ENCODE peak calls at places on chromosomes 11 and 22, in six cellular contexts. E is sigmoid colon, Q is transverse colon, U is stomach, W is SK-N-SH, L is tibial nerve. R is an unnamed sample. For H3K36me3, the result is how much of the 10 kb centered on the place peaks cover.

GRCh38 chr11:45079943-45080719 is 66.3 kb upstream of the PRDM11 start:
- DNase-seq in W (no peak), L (no peak), U (peak), Q (peak), E (no peak), R (no peak)

GRCh38 chr11:125433454-125434121 is 62.5 kb downstream of the FEZ1 start:
- DNase-seq in U (peak), Q (peak), E (no peak), L (no peak), W (peak), R (peak)

GRCh38 chr11:125262825-125263218 is 98.3 kb downstream of the PKNOX2 start:
- DNase-seq in U (no peak), Q (no peak), L (peak), W (no peak), E (no peak), R (no peak)

GRCh38 chr11:14270690-14271542 is 88.1 kb downstream of the RRAS2 start:
- DNase-seq in W (no peak), Q (no peak), L (no peak), E (no peak), U (no peak), R (no peak)

GRCh38 chr11:132604446-132604845 is 927.9 kb downstream of the OPCML start:
- DNase-seq in E (no peak), Q (no peak), U (no peak), L (no peak), W (no peak), R (no peak)

GRCh38 chr11:123188508-123189165 is 6.4 kb downstream of the CLMP start:
- DNase-seq in E (no peak), L (no peak), W (no peak), Q (no peak), U (no peak), R (no peak)

GRCh38 chr11:79449040-79449439 is 8.2 kb upstream of the TENM4 start:
- DNase-seq in Q (no peak), L (no peak), U (no peak), W (no peak), E (no peak), R (no peak)

GRCh38 chr11:76214186-76214585 is 7.9 kb upstream of the WNT11 start:
- DNase-seq in W (no peak), U (no peak), L (no peak), E (no peak), Q (no peak), R (no peak)

GRCh38 chr11:69674267-69674885 is 777 bp downstream of the LTO1 start:
- DNase-seq in Q (no peak), E (peak), W (no peak), L (no peak), U (peak), R (peak)

GRCh38 chr11:13831707-13832106 is 130.8 kb upstream of the SPON1 start:
- DNase-seq in U (no peak), W (no peak), Q (no peak), E (no peak), L (no peak), R (no peak)

GRCh38 chr22:36569999-36570398 is 41.0 kb upstream of the EIF3D start:
- DNase-seq in E (no peak), W (peak), L (no peak), U (no peak), Q (no peak), R (no peak)

GRCh38 chr22:38271927-38272372 is 860 bp downstream of the TMEM184B start:
- DNase-seq in W (no peak), U (peak), E (no peak), Q (peak), L (no peak), R (peak)

GRCh38 chr11:33128739-33129138 is 32.5 kb downstream of the CSTF3 start:
- DNase-seq in U (no peak), W (no peak), E (no peak), L (no peak), Q (no peak), R (no peak)

GRCh38 chr11:70751142-70751734 is 352.9 kb downstream of the CTTN start:
- DNase-seq in L (no peak), U (no peak), E (no peak), Q (no peak), W (no peak), R (no peak)

GRCh38 chr11:19625438-19625837 is 87.2 kb upstream of the NAV2 start:
- DNase-seq in U (no peak), Q (no peak), W (no peak), L (no peak), E (no peak), R (no peak)

GRCh38 chr22:31271485-31271884 is 20.8 kb downstream of the PIK3IP1 start:
- DNase-seq in Q (no peak), W (no peak), L (no peak), U (no peak), E (no peak), R (no peak)
- TF ChIP-seq EP300 in Q (no peak), W (no peak), L (no peak), U (no peak), E (no peak), R (no peak)

GRCh38 chr11:66100272-66101037 is 30.4 kb downstream of the PACS1 start:
- DNase-seq in Q (peak), E (peak), L (peak), W (peak), U (peak), R (peak)
- H3K4me3 ChIP-seq in Q (peak), E (no peak), L (no peak), W (no peak), U (no peak), R (no peak)

DNA sequence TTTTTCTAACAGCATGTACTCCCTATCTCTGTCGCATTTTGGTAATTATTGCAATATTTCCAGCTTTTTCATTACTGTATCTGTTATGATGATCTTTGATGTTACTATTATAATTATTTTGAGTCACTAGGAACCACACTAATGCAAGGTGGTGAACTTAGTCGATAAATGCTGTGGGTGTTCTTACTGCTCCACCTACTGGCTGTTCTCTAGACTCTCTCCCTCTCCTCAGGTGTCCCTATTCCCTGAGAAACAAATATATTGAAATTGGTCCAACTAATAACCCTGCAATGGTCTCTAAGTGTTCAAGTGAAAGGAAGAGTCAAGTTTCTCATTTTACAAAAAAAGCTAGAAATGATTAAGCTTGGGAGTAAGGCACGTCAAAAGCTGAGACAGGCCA is 10.5 kb downstream of the ARL14EP start:
- DNase-seq in W (peak), Q (no peak), L (no peak), U (no peak), E (no peak), R (no peak)
- H3K36me3 ChIP-seq in W (half or more), Q (half or more), L (under half), U (half or more), E (under half), R (under half)

GRCh38 chr22:27273386-27273785 is 528.2 kb downstream of the MN1 start:
- DNase-seq in L (no peak), U (no peak), Q (no peak), W (no peak), E (no peak), R (no peak)

GRCh38 chr22:27267145-27267544 is 534.4 kb downstream of the MN1 start:
- DNase-seq in L (no peak), Q (no peak), U (no peak), E (no peak), W (peak), R (no peak)

GRCh38 chr22:27270818-27271510 is 530.6 kb downstream of the MN1 start:
- DNase-seq in W (no peak), Q (no peak), E (no peak), L (no peak), U (no peak), R (peak)

GRCh38 chr22:27274770-27275449 is 526.6 kb downstream of the MN1 start:
- DNase-seq in L (no peak), U (no peak), E (no peak), W (no peak), Q (no peak), R (no peak)

DNA sequence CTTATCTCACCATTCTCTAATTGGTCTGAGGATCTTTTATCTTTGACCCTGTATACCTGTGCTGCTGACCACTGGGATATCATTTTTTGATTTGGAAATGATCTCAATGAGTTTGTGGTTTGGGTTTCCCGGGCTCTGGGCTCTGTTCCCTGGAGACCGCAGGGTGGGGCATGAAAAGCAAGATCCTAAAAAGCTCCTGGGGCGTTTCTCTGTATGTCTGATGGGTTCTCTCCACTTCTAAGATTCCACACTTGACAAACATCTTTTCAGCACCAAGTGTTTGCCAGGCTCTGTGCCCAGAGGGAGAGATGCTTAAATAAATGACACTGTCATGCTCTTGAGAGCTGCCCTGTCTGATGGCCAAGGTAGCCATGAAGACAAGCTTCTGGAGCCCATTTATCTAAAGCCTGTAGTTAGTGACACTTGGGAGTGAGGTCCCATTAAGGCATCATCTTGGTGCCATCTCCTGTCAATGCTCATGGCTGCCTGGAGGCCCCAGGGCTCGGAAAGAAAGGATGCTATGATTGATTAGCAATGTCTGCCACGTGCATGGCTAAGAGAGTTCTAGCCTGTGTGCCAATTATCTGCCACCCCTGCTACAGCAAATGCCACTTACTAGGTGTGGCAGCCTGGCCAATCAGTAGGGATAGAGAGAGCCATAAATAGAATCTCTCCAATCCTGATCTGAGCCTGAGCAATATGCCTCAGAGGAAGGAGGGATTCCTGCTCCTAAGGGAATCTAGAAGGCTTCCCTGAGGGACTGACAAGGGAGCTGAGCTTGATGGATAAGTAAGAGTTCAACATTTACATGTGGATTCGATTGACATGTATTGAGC is 531.6 kb downstream of the MN1 start:
- DNase-seq in E (no peak), Q (no peak), U (no peak), L (no peak), W (no peak), R (no peak)
- TF ChIP-seq EP300 in E (no peak), Q (no peak), U (no peak), L (no peak), W (no peak), R (no peak)

GRCh38 chr11:60924906-60925684 is 835 bp downstream of the TMEM132A start:
- DNase-seq in L (no peak), U (no peak), W (peak), Q (no peak), E (no peak), R (no peak)

GRCh38 chr11:60924110-60924905 is at the start of gene TMEM132A:
- DNase-seq in E (no peak), L (no peak), W (peak), U (peak), Q (peak), R (peak)

GRCh38 chr11:60927061-60927592 is 2.9 kb downstream of the TMEM132A start:
- DNase-seq in U (no peak), L (no peak), W (no peak), Q (no peak), E (no peak), R (no peak)

GRCh38 chr11:60926500-60926899 is 2.2 kb downstream of the TMEM132A start:
- DNase-seq in Q (no peak), W (peak), U (no peak), E (no peak), L (no peak), R (no peak)

GRCh38 chr11:60925685-60926267 is 1.5 kb downstream of the TMEM132A start:
- DNase-seq in Q (no peak), L (no peak), U (no peak), E (no peak), W (peak), R (no peak)
- H3K4me3 ChIP-seq in Q (no peak), L (peak), U (peak), E (no peak), W (peak), R (no peak)

GRCh38 chr11:57466680-57467079 is 6.4 kb downstream of the RTN4RL2 start:
- DNase-seq in U (no peak), Q (no peak), E (no peak), L (no peak), W (no peak), R (no peak)

GRCh38 chr11:57471496-57471895 is 11.2 kb downstream of the RTN4RL2 start:
- DNase-seq in Q (no peak), U (peak), E (no peak), W (no peak), L (no peak), R (no peak)

GRCh38 chr11:57467508-57468157 is 7.3 kb downstream of the RTN4RL2 start:
- DNase-seq in W (no peak), L (no peak), Q (no peak), E (no peak), U (no peak), R (no peak)

GRCh38 chr11:57469268-57469667 is 8.9 kb downstream of the RTN4RL2 start:
- DNase-seq in E (no peak), L (no peak), W (no peak), Q (no peak), U (no peak), R (no peak)

GRCh38 chr11:57468276-57468675 is 7.9 kb downstream of the RTN4RL2 start:
- DNase-seq in L (no peak), E (no peak), U (no peak), W (no peak), Q (no peak), R (no peak)
- H3K36me3 ChIP-seq in L (under half), E (under half), U (under half), W (under half), Q (under half), R (under half)